ENCODE peak calls at places on chromosomes 16 and 17, in five cellular contexts. C is ovary, T is Peyer's patch, V is testis, O is prostate gland. P is an unnamed sample.

GRCh38 chr16:81647527-81647926 is 131.6 kb upstream of the PLCG2 start:
- DNase-seq in C (no peak), T (no peak), V (no peak), O (no peak), P (no peak)

GRCh38 chr17:58304735-58305486 is 23.7 kb downstream of the TSPOAP1 start:
- DNase-seq in C (no peak), T (no peak), V (no peak), O (no peak), P (peak; percentile 18)

GRCh38 chr16:80602894-80603293 is 62.1 kb downstream of the DYNLRB2 start:
- DNase-seq in C (no peak), T (no peak), V (no peak), O (no peak), P (no peak)

GRCh38 chr16:2212362-2213324 is 2.0 kb upstream of the BRICD5 start:
- DNase-seq in C (no peak), T (no peak), V (peak; percentile 46), O (peak; percentile 39), P (peak; percentile 60)

GRCh38 chr17:20063665-20064648 is 54.8 kb downstream of the SPECC1 start:
- DNase-seq in C (peak; percentile 96), T (peak; percentile 54), V (peak; percentile 72), O (peak; percentile 51), P (peak; percentile 48)

GRCh38 chr17:69978056-69978646 is 96.9 kb upstream of the KCNJ16 start:
- DNase-seq in C (no peak), T (no peak), V (no peak), O (no peak), P (no peak)

GRCh38 chr17:3710951-3711383 is 12.7 kb upstream of the HASPIN start:
- DNase-seq in C (no peak), T (no peak), V (no peak), O (no peak), P (no peak)

GRCh38 chr17:1629647-1630310 is 1.1 kb upstream of the SLC43A2 start:
- DNase-seq in C (no peak), T (peak; percentile 86), V (no peak), O (peak; percentile 53), P (peak; percentile 84)

GRCh38 chr16:59259074-59259963 is 525.2 kb upstream of the GOT2 start:
- DNase-seq in C (no peak), T (no peak), V (no peak), O (no peak), P (no peak)

GRCh38 chr16:73794936-73795335 is 501.7 kb upstream of the PSMD7 start:
- DNase-seq in C (no peak), T (no peak), V (no peak), O (peak; percentile 5), P (no peak)

GRCh38 chr16:9557266-9557665 is 465.8 kb downstream of the HAPSTR1 start:
- DNase-seq in C (no peak), T (no peak), V (no peak), O (no peak), P (no peak)

GRCh38 chr17:50547736-50548083 is 736 bp downstream of the SPATA20 start:
- DNase-seq in C (no peak), T (no peak), V (no peak), O (no peak), P (peak; percentile 49)

GRCh38 chr16:49021136-49021535 is 260.5 kb downstream of the CBLN1 start:
- DNase-seq in C (no peak), T (no peak), V (no peak), O (no peak), P (no peak)

DNA sequence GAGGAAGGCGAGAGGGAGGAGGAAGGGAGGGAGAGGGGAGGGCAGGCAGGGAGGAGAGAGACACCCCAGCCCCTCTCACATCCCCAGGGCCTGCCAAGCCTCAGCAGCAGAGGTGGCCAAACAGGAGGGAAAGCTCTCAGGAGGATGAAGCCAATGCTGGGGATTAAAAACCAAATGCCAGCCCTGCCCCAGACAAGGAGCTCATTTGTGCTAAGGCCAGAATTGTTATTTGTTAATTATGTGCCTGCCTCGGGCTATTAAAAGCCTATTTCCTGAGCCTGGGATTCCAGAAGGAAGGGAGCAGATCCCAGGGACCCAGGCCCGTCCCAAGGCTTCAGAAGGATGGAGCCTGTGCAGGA is 27.9 kb upstream of the GINS2 start:
- DNase-seq in C (no peak), T (no peak), V (no peak), O (no peak), P (no peak)
- H3K27ac ChIP-seq in C (no peak overlapping the region), T (no peak overlapping the region), V (no peak overlapping the region), O (no peak overlapping the region), P (no peak overlapping the region)

GRCh38 chr17:7687072-7687907 is at the start of gene TP53:
- DNase-seq in C (peak; percentile 88), T (peak; percentile 86), V (peak; percentile 96), O (peak; percentile 93), P (peak; percentile 90)

GRCh38 chr17:7688808-7689316 is 585 bp downstream of the WRAP53 start:
- DNase-seq in C (no peak), T (no peak), V (no peak), O (no peak), P (no peak)

GRCh38 chr17:7685533-7686220 is 1.6 kb downstream of the TP53 start:
- DNase-seq in C (peak; percentile 90), T (peak; percentile 94), V (peak; percentile 96), O (peak; percentile 93), P (peak; percentile 93)

GRCh38 chr17:7686221-7687071 is 844 bp downstream of the TP53 start:
- DNase-seq in C (peak; percentile 80), T (peak; percentile 81), V (peak; percentile 86), O (peak; percentile 66), P (peak; percentile 76)

DNA sequence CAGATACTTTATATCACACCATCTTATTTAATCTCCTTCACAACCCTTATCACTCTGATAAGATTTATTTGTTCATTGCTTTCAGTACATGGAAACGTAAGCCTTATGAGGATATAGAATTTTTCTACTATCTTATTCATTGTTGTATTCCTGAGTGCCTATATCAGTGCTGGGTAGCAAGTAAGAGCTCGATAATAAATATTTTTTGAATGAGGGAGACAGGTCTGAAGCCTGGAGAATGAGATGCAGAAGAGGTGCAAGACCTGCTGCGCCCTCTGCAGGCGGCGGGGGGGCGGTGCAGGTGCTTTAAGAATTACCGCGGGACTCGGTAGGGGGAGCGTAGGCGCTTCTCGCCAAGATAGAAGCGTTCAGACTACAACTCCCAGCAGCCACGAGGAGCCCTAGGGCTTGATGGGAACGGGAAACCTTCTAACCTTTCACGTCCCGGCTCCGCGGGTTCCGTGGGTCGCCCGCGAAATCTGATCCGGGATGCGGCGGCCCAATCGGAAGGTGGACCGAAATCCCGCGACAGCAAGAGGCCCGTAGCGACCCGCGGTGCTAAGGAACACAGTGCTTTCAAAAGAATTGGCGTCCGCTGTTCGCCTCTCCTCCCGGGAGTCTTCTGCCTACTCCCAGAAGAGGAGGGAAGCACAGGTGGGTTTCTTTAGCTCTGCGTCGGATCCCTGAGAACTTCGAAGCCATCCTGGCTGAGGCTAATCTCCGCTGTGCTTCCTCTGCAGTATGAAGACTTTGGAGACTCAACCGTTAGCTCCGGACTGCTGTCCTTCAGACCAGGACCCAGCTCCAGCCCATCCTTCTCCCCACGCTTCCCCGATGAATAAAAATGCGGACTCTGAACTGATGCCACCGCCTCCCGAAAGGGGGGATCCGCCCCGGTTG is at the start of gene WRAP53:
- DNase-seq in C (peak; percentile 97), T (peak; percentile 95), V (peak; percentile 99), O (peak; percentile 99), P (peak; percentile 98)
- TF ChIP-seq POLR2A in C (peak; percentile 17), T (no peak), V (no peak), O (peak; percentile 23), P (no peak)

DNA sequence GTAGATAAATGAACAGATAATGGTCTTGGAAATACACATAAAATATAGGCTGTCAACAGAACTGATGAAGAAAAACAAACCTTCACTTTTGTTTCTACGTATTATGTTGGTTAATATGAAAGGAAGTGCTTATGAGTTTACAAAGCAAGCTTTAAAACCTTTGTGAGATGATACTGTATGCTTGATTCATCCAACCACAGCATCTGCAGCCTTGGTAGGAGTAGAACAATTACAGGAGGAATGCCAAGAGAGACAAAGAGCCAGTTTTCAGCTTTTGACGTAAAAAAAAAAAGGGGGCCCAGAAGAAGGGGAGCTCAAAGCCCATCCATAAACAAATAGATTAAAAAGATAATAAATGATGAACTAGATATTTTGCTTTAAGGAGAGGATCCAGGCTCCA is 13.3 kb downstream of the FAM20A start:
- DNase-seq in C (no peak), T (no peak), V (no peak), O (no peak), P (no peak)
- H3K27ac ChIP-seq in C (no peak overlapping the region), T (no peak overlapping the region), V (no peak overlapping the region), O (no peak overlapping the region), P (no peak overlapping the region)

DNA sequence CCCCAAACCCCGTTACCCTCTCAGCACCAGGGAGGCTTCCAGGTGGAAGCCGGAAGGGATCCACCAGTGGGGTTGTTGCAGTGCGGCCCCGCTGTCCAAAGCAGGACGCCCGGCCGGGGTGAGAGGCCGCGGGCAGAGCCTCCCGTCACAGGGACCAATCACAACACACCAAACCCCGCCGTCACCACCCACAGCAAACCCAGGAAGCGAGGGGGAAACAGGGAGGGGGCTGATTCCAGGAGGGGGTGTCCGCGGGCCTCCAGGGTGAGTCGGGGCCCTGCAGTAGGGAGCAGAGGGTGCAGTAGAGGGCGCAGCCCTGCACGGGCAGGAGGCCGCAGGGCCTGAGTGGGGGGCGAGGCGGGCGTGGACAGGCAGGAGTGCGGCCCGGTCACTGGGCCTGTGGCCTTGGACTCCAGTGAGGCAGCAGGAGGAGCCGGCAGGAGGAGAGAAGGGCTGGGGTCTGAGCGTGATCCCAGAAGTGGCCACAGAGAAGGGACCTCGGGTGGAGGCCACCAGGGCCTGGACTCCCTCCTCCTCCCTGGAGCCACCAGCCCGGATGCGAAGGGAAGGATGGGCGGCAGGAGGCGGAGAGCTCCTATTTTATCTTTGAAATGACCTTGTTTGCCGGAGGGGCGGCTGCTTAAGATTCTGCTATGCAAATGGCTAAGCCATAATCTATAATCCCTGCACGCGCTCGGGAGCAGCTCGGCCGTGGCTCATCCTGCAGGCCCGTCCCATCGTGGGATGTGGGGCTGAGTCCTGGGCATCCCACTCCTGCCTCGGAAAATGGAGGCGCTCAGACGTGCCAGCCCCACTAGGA is 41.5 kb downstream of the ZFPM1 start:
- DNase-seq in C (peak; percentile 69), T (no peak), V (peak; percentile 68), O (no peak), P (no peak)
- TF ChIP-seq POLR2A in C (no peak), T (no peak), V (no peak), O (no peak), P (no peak)

P was measured in stomach.